ENCODE peak calls at places on chromosomes 4 and X, in nine cellular contexts. One of them, this sample, is unnamed.

GRCh38 chr4:154707877-154708276 is 35.9 kb upstream of the LRAT start:
- DNase-seq in neural progenitor cell: no peak
- DNase-seq in Karpas-422: no peak
- DNase-seq in adipocyte: no peak
- DNase-seq in naive thymus-derived CD4-positive, alpha-beta T cell: no peak
- DNase-seq in upper lobe of right lung: no peak
- DNase-seq in HuH-7: no peak
- DNase-seq in HEK293T: no peak
- DNase-seq in activated gamma-delta T cell treated with Interleukin-2 at 50 U/mL for 16 hours: no peak
- DNase-seq in this sample: no peak

GRCh38 chrX:106263817-106264216 is 95.7 kb downstream of the PWWP3B start:
- DNase-seq in neural progenitor cell: no peak
- DNase-seq in Karpas-422: no peak
- DNase-seq in adipocyte: no peak
- DNase-seq in naive thymus-derived CD4-positive, alpha-beta T cell: no peak
- DNase-seq in upper lobe of right lung: no peak
- DNase-seq in HuH-7: no peak
- DNase-seq in HEK293T: no peak
- DNase-seq in activated gamma-delta T cell treated with Interleukin-2 at 50 U/mL for 16 hours: no peak
- DNase-seq in this sample: no peak

GRCh38 chr4:118586357-118586790 is 98.8 kb upstream of the METTL14 start:
- DNase-seq in neural progenitor cell: no peak
- DNase-seq in Karpas-422: no peak
- DNase-seq in adipocyte: no peak
- DNase-seq in naive thymus-derived CD4-positive, alpha-beta T cell: no peak
- DNase-seq in upper lobe of right lung: no peak
- DNase-seq in HuH-7: no peak
- DNase-seq in HEK293T: no peak
- DNase-seq in activated gamma-delta T cell treated with Interleukin-2 at 50 U/mL for 16 hours: no peak
- DNase-seq in this sample: no peak

GRCh38 chrX:151516538-151517187 is 46.8 kb upstream of the PASD1 start:
- DNase-seq in neural progenitor cell: no peak
- DNase-seq in Karpas-422: no peak
- DNase-seq in adipocyte: no peak
- DNase-seq in naive thymus-derived CD4-positive, alpha-beta T cell: no peak
- DNase-seq in upper lobe of right lung: no peak
- DNase-seq in HuH-7: no peak
- DNase-seq in HEK293T: no peak
- DNase-seq in activated gamma-delta T cell treated with Interleukin-2 at 50 U/mL for 16 hours: no peak
- DNase-seq in this sample: no peak

GRCh38 chr4:62952366-62952765 is 1456.9 kb downstream of the TECRL start:
- DNase-seq in neural progenitor cell: peak; percentile 58
- DNase-seq in Karpas-422: no peak
- DNase-seq in adipocyte: no peak
- DNase-seq in naive thymus-derived CD4-positive, alpha-beta T cell: no peak
- DNase-seq in upper lobe of right lung: no peak
- DNase-seq in HuH-7: no peak
- DNase-seq in HEK293T: no peak
- DNase-seq in activated gamma-delta T cell treated with Interleukin-2 at 50 U/mL for 16 hours: no peak
- DNase-seq in this sample: no peak

GRCh38 chr4:55172694-55173287 is 47.4 kb upstream of the KDR start:
- DNase-seq in neural progenitor cell: no peak
- DNase-seq in Karpas-422: no peak
- DNase-seq in adipocyte: no peak
- DNase-seq in naive thymus-derived CD4-positive, alpha-beta T cell: no peak
- DNase-seq in upper lobe of right lung: no peak
- DNase-seq in HuH-7: no peak
- DNase-seq in HEK293T: no peak
- DNase-seq in activated gamma-delta T cell treated with Interleukin-2 at 50 U/mL for 16 hours: no peak
- DNase-seq in this sample: no peak

GRCh38 chr4:53717064-53717549 is 125.8 kb upstream of the LNX1 start:
- DNase-seq in neural progenitor cell: no peak
- DNase-seq in Karpas-422: no peak
- DNase-seq in adipocyte: no peak
- DNase-seq in naive thymus-derived CD4-positive, alpha-beta T cell: no peak
- DNase-seq in upper lobe of right lung: no peak
- DNase-seq in HuH-7: no peak
- DNase-seq in HEK293T: no peak
- DNase-seq in activated gamma-delta T cell treated with Interleukin-2 at 50 U/mL for 16 hours: no peak
- DNase-seq in this sample: no peak

GRCh38 chr4:5192678-5193077 is 141.4 kb downstream of the STK32B start:
- DNase-seq in neural progenitor cell: no peak
- DNase-seq in Karpas-422: no peak
- DNase-seq in adipocyte: no peak
- DNase-seq in naive thymus-derived CD4-positive, alpha-beta T cell: no peak
- DNase-seq in upper lobe of right lung: no peak
- DNase-seq in HuH-7: no peak
- DNase-seq in HEK293T: no peak
- DNase-seq in activated gamma-delta T cell treated with Interleukin-2 at 50 U/mL for 16 hours: no peak
- DNase-seq in this sample: no peak

GRCh38 chrX:65750674-65751469 is 83.4 kb downstream of the MSN start:
- DNase-seq in neural progenitor cell: no peak
- DNase-seq in Karpas-422: no peak
- DNase-seq in adipocyte: no peak
- DNase-seq in naive thymus-derived CD4-positive, alpha-beta T cell: peak; percentile 22
- DNase-seq in upper lobe of right lung: no peak
- DNase-seq in HuH-7: no peak
- DNase-seq in HEK293T: no peak
- DNase-seq in activated gamma-delta T cell treated with Interleukin-2 at 50 U/mL for 16 hours: peak; percentile 24
- DNase-seq in this sample: no peak

GRCh38 chr4:2789801-2790582 is 2.9 kb upstream of the SH3BP2 start:
- DNase-seq in neural progenitor cell: no peak
- DNase-seq in Karpas-422: no peak
- DNase-seq in adipocyte: no peak
- DNase-seq in naive thymus-derived CD4-positive, alpha-beta T cell: no peak
- DNase-seq in upper lobe of right lung: no peak
- DNase-seq in HuH-7: no peak
- DNase-seq in HEK293T: no peak
- DNase-seq in activated gamma-delta T cell treated with Interleukin-2 at 50 U/mL for 16 hours: no peak
- DNase-seq in this sample: no peak

This sample was measured in HepG2.